ENCODE peak calls at places on chromosomes 11 and 22, in five cellular contexts. N is PC-9, M is IMR-90, F is GM12865, Z is right lobe of liver. X is an unnamed sample.

GRCh38 chr11:57144075-57144474 is 37.7 kb upstream of the LRRC55 start:
- DNase-seq in N (no peak), M (no peak), F (no peak), Z (no peak), X (no peak)

GRCh38 chr22:20618488-20618887 is 111.1 kb downstream of the MED15 start:
- DNase-seq in N (no peak), M (no peak), F (no peak), Z (no peak), X (no peak)

GRCh38 chr22:38314992-38315800 is 2.0 kb downstream of the CSNK1E start:
- DNase-seq in N (no peak), M (peak), F (peak), Z (no peak), X (no peak)

GRCh38 chr11:15884792-15885540 is 471.4 kb downstream of the SOX6 start:
- DNase-seq in N (no peak), M (no peak), F (no peak), Z (no peak), X (no peak)

GRCh38 chr11:65776196-65776595 is 4.6 kb downstream of the AP5B1 start:
- DNase-seq in N (peak), M (peak), F (no peak), Z (peak), X (no peak)

GRCh38 chr11:6737872-6738466 is 33.8 kb downstream of the OR2AG2 start:
- DNase-seq in N (peak), M (peak), F (peak), Z (no peak), X (no peak)

GRCh38 chr22:20080776-20081654 is 974 bp downstream of the DGCR8 start:
- DNase-seq in N (peak), M (peak), F (peak), Z (no peak), X (no peak)

GRCh38 chr11:123351375-123351774 is 78.7 kb upstream of the GRAMD1B start:
- DNase-seq in N (no peak), M (no peak), F (no peak), Z (no peak), X (no peak)

GRCh38 chr11:2944953-2945756 is 15.9 kb upstream of the PHLDA2 start:
- DNase-seq in N (no peak), M (peak), F (no peak), Z (peak), X (peak)

GRCh38 chr11:16863382-16863781 is 124.9 kb downstream of the C11orf58 start:
- DNase-seq in N (no peak), M (no peak), F (no peak), Z (no peak), X (no peak)

GRCh38 chr11:3093281-3094191 is 36.3 kb upstream of the CARS1 start:
- DNase-seq in N (no peak), M (no peak), F (no peak), Z (no peak), X (no peak)

GRCh38 chr11:13337986-13338436 is 60.4 kb downstream of the BMAL1 start:
- DNase-seq in N (no peak), M (peak), F (peak), Z (no peak), X (peak)

GRCh38 chr11:124887667-124888013 is 10.0 kb downstream of the ROBO4 start:
- DNase-seq in N (no peak), M (no peak), F (no peak), Z (no peak), X (no peak)

GRCh38 chr22:38213319-38214247 is 11.8 kb downstream of the MAFF start:
- DNase-seq in N (no peak), M (no peak), F (peak), Z (peak), X (no peak)

GRCh38 chr11:8282621-8283509 is 19.2 kb upstream of the LMO1 start:
- DNase-seq in N (no peak), M (no peak), F (no peak), Z (no peak), X (no peak)

GRCh38 chr11:120431633-120432032 is 79.9 kb upstream of the GRIK4 start:
- DNase-seq in N (no peak), M (peak), F (peak), Z (no peak), X (no peak)

GRCh38 chr11:61779666-61780525 is 12.5 kb downstream of the TMEM258 start:
- DNase-seq in N (no peak), M (no peak), F (no peak), Z (no peak), X (no peak)

GRCh38 chr11:100810146-100810545 is 123.1 kb downstream of the ARHGAP42 start:
- DNase-seq in N (no peak), M (peak), F (no peak), Z (no peak), X (no peak)

GRCh38 chr11:17076517-17077239 is 789 bp downstream of the RPS13 start:
- DNase-seq in N (no peak), M (peak), F (peak), Z (no peak), X (no peak)

GRCh38 chr22:29912605-29913398 is 29.8 kb downstream of the MTMR3 start:
- DNase-seq in N (no peak), M (peak), F (no peak), Z (no peak), X (peak)

GRCh38 chr11:111663820-111664219 is 61.6 kb downstream of the SIK2 start:
- DNase-seq in N (no peak), M (no peak), F (no peak), Z (no peak), X (no peak)

GRCh38 chr11:65868076-65868667 is 4.4 kb downstream of the EFEMP2 start:
- DNase-seq in N (no peak), M (no peak), F (peak), Z (no peak), X (no peak)

GRCh38 chr11:6210274-6210955 is 5.1 kb downstream of the C11orf42 start:
- DNase-seq in N (no peak), M (peak), F (no peak), Z (no peak), X (peak)

GRCh38 chr22:35539910-35540599 is 576 bp upstream of the RASD2 start:
- DNase-seq in N (no peak), M (peak), F (peak), Z (peak), X (no peak)

GRCh38 chr22:36257308-36257707 is 4.4 kb downstream of the APOL1 start:
- DNase-seq in N (no peak), M (no peak), F (no peak), Z (no peak), X (no peak)

GRCh38 chr22:35703861-35704584 is 13.6 kb upstream of the APOL5 start:
- DNase-seq in N (no peak), M (peak), F (no peak), Z (no peak), X (no peak)

GRCh38 chr11:18761741-18762140 is 29.9 kb downstream of the PTPN5 start:
- DNase-seq in N (no peak), M (no peak), F (no peak), Z (no peak), X (no peak)

GRCh38 chr11:14073821-14074529 is 111.5 kb downstream of the SPON1 start:
- DNase-seq in N (no peak), M (no peak), F (no peak), Z (no peak), X (no peak)

GRCh38 chr11:134118016-134118415 is 49.1 kb downstream of the JAM3 start:
- DNase-seq in N (no peak), M (no peak), F (no peak), Z (no peak), X (no peak)

GRCh38 chr11:16086229-16086628 is 270.1 kb downstream of the SOX6 start:
- DNase-seq in N (no peak), M (no peak), F (no peak), Z (no peak), X (no peak)

GRCh38 chr11:37141707-37142106 is 543.7 kb upstream of the RAG2 start:
- DNase-seq in N (no peak), M (no peak), F (no peak), Z (no peak), X (no peak)

GRCh38 chr11:69356703-69357457 is 62.9 kb downstream of the MYEOV start:
- DNase-seq in N (no peak), M (no peak), F (no peak), Z (peak), X (no peak)

GRCh38 chr22:42962295-42963230 is 52.4 kb downstream of the PACSIN2 start:
- DNase-seq in N (peak), M (peak), F (no peak), Z (no peak), X (no peak)

GRCh38 chr22:44574057-44574456 is 76.0 kb upstream of the RTL6 start:
- DNase-seq in N (peak), M (peak), F (no peak), Z (peak), X (peak)

GRCh38 chr22:36954251-36955014 is 41.0 kb downstream of the CSF2RB start:
- DNase-seq in N (no peak), M (no peak), F (peak), Z (no peak), X (no peak)

GRCh38 chr22:30304495-30305244 is 15.4 kb upstream of the CASTOR1 start:
- DNase-seq in N (peak), M (no peak), F (peak), Z (no peak), X (no peak)

GRCh38 chr11:83063073-83063754 is 8.5 kb downstream of the RAB30 start:
- DNase-seq in N (peak), M (peak), F (peak), Z (no peak), X (peak)

GRCh38 chr22:29041408-29041807 is 20.2 kb downstream of the C22orf31 start:
- DNase-seq in N (no peak), M (peak), F (no peak), Z (no peak), X (no peak)

GRCh38 chr11:8011383-8011782 is 24.2 kb downstream of the EIF3F start:
- DNase-seq in N (no peak), M (no peak), F (no peak), Z (no peak), X (no peak)

GRCh38 chr11:103525069-103525468 is 415.8 kb downstream of the DYNC2H1 start:
- DNase-seq in N (peak), M (peak), F (no peak), Z (no peak), X (no peak)

GRCh38 chr11:1937616-1938342 is 9.4 kb upstream of the MRPL23 start:
- DNase-seq in N (no peak), M (no peak), F (no peak), Z (peak), X (no peak)
- H3K4me3 ChIP-seq in N (no peak), M (no peak), F (no peak), Z (no peak), X (no peak)

GRCh38 chr22:17260950-17261349 is 41.7 kb upstream of the ADA2 start:
- DNase-seq in N (no peak), M (no peak), F (no peak), Z (no peak), X (no peak)
- TF ChIP-seq CTCF in N (no peak), M (no peak), F (no peak), Z (no peak), X (no peak)

GRCh38 chr11:118621071-118621815 is 13.8 kb downstream of the PHLDB1 start:
- DNase-seq in N (peak), M (peak), F (no peak), Z (no peak), X (peak)

GRCh38 chr11:118620529-118621070 is 13.2 kb downstream of the PHLDB1 start:
- DNase-seq in N (peak), M (no peak), F (no peak), Z (no peak), X (no peak)

GRCh38 chr11:118621898-118622375 is 14.5 kb downstream of the PHLDB1 start:
- DNase-seq in N (no peak), M (no peak), F (no peak), Z (no peak), X (no peak)

GRCh38 chr11:118623291-118623655 is 15.9 kb downstream of the PHLDB1 start:
- DNase-seq in N (no peak), M (peak), F (no peak), Z (no peak), X (no peak)

GRCh38 chr11:118622376-118623290 is 15.2 kb downstream of the PHLDB1 start:
- DNase-seq in N (peak), M (peak), F (no peak), Z (no peak), X (peak)
- H3K4me3 ChIP-seq in N (peak), M (peak), F (no peak), Z (no peak), X (peak)

GRCh38 chr11:813440-814096 is 3.8 kb downstream of the RPLP2 start:
- DNase-seq in N (peak), M (no peak), F (no peak), Z (no peak), X (no peak)

GRCh38 chr11:813037-813436 is 3.3 kb downstream of the RPLP2 start:
- DNase-seq in N (no peak), M (no peak), F (no peak), Z (no peak), X (no peak)

GRCh38 chr11:812390-812789 is 2.6 kb downstream of the RPLP2 start:
- DNase-seq in N (no peak), M (no peak), F (no peak), Z (no peak), X (no peak)

GRCh38 chr11:810040-810567 is 337 bp downstream of the RPLP2 start:
- DNase-seq in N (peak), M (no peak), F (peak), Z (no peak), X (no peak)

GRCh38 chr11:811446-812245 is 1.9 kb downstream of the RPLP2 start:
- DNase-seq in N (peak), M (no peak), F (no peak), Z (no peak), X (no peak)
- TF ChIP-seq CTCF in N (no peak), M (peak), F (no peak), Z (no peak), X (no peak)

DNA sequence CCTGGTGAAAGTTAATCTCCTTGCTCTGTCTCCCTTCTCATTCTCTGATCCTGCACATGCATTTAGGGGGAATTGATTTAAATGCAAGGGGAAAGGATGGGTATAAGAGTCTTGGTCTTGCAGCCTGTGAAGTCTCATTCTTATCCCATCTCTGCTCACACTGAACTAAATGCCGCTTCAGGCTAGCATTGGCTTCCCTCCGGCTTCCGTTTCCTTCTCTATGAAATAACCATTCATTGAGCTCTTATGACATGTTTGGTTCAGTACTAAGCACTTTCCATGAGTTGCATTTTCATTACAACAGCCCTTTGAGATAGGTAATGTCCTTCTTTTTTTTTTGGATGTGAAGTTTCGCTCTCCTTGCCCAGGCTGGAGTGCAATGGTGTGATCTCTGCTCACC is 5.6 kb downstream of the ZBTB16 start:
- DNase-seq in N (no peak), M (no peak), F (no peak), Z (no peak), X (no peak)
- H3K4me3 ChIP-seq in N (no peak), M (no peak), F (no peak), Z (peak), X (no peak)